ENCODE peak calls at places on chromosomes 5 and 9, in five cellular contexts. W is endodermal cell, Z is Caco-2, M is stomach, C is neural progenitor cell. R is an unnamed sample.

GRCh38 chr9:116286287-116286686 is 132.7 kb downstream of the PAPPA start:
- DNase-seq in C (peak), M (no peak), Z (no peak), W (peak), R (no peak)

GRCh38 chr9:137278913-137279711 is 1.6 kb downstream of the TOR4A start:
- DNase-seq in W (peak), Z (no peak), C (no peak), M (no peak), R (no peak)

GRCh38 chr9:82031538-82032280 is 43.1 kb downstream of the SPATA31D1 start:
- DNase-seq in Z (no peak), M (no peak), C (no peak), W (peak), R (no peak)

GRCh38 chr9:87725356-87725899 is 491 bp upstream of the CTSL start:
- DNase-seq in C (peak), M (no peak), Z (no peak), W (no peak), R (no peak)

GRCh38 chr9:135297716-135298075 is 181.9 kb upstream of the PPP1R26 start:
- DNase-seq in Z (no peak), M (no peak), C (no peak), W (peak), R (no peak)

GRCh38 chr9:115004535-115004934 is 74.1 kb upstream of the TNFSF8 start:
- DNase-seq in M (no peak), W (no peak), Z (no peak), C (no peak), R (no peak)

GRCh38 chr5:10317825-10318682 is 10.4 kb upstream of the CMBL start:
- DNase-seq in M (no peak), Z (no peak), W (no peak), C (no peak), R (no peak)

GRCh38 chr9:6686396-6686795 is 40.9 kb upstream of the GLDC start:
- DNase-seq in Z (no peak), C (no peak), M (no peak), W (no peak), R (no peak)

GRCh38 chr5:81268797-81269196 is 32.6 kb upstream of the ZCCHC9 start:
- DNase-seq in W (no peak), Z (no peak), M (no peak), C (no peak), R (no peak)

GRCh38 chr9:97696025-97696822 is 916 bp downstream of the XPA start:
- DNase-seq in Z (no peak), C (no peak), W (no peak), M (no peak), R (no peak)

GRCh38 chr5:1318659-1319251 is 23.9 kb upstream of the TERT start:
- DNase-seq in W (peak), M (no peak), C (no peak), Z (no peak), R (no peak)

GRCh38 chr5:38807570-38808461 is 38.0 kb upstream of the OSMR start:
- DNase-seq in C (no peak), W (no peak), Z (no peak), M (no peak), R (no peak)

GRCh38 chr5:110021251-110021650 is 331.5 kb downstream of the MAN2A1 start:
- DNase-seq in Z (no peak), W (no peak), C (no peak), M (no peak), R (no peak)

GRCh38 chr5:1437452-1437851 is 7.8 kb downstream of the SLC6A3 start:
- DNase-seq in W (peak), M (peak), Z (peak), C (no peak), R (peak)

GRCh38 chr5:69467442-69468225 is 25.0 kb upstream of the OCLN start:
- DNase-seq in Z (no peak), M (no peak), C (no peak), W (no peak), R (no peak)

GRCh38 chr9:85543196-85543595 is 198.6 kb downstream of the AGTPBP1 start:
- DNase-seq in C (peak), Z (peak), M (no peak), W (no peak), R (no peak)

GRCh38 chr5:1368236-1368635 is 23.3 kb upstream of the CLPTM1L start:
- DNase-seq in Z (no peak), W (no peak), M (no peak), C (no peak), R (no peak)

GRCh38 chr5:72314571-72315172 is 5.4 kb downstream of the MRPS27 start:
- DNase-seq in W (no peak), Z (no peak), M (peak), C (no peak), R (no peak)

GRCh38 chr5:32138839-32139493 is 35.2 kb downstream of the GOLPH3 start:
- DNase-seq in C (peak), Z (no peak), M (no peak), W (no peak), R (no peak)

GRCh38 chr9:101566904-101567724 is 27.7 kb downstream of the PPP3R2 start:
- DNase-seq in C (peak), M (no peak), Z (peak), W (peak), R (peak)

GRCh38 chr9:129121483-129121882 is 10.3 kb downstream of the PTPA start:
- DNase-seq in C (no peak), Z (no peak), M (no peak), W (no peak), R (no peak)

GRCh38 chr9:98790601-98791146 is 5.7 kb downstream of the ANKS6 start:
- DNase-seq in C (no peak), M (no peak), W (no peak), Z (no peak), R (no peak)

GRCh38 chr5:9198399-9198798 is 347.5 kb downstream of the SEMA5A start:
- DNase-seq in C (peak), W (peak), Z (peak), M (no peak), R (no peak)

GRCh38 chr5:137800700-137801411 is 46.7 kb upstream of the HNRNPA0 start:
- DNase-seq in M (no peak), W (no peak), Z (no peak), C (no peak), R (no peak)
- TF ChIP-seq CTCF in M (no peak), W (peak), Z (no peak), C (peak), R (no peak)

GRCh38 chr5:135177591-135177990 is 143.6 kb upstream of the PITX1 start:
- DNase-seq in Z (no peak), C (no peak), M (no peak), W (no peak), R (no peak)

GRCh38 chr5:135178476-135179155 is 144.6 kb upstream of the PITX1 start:
- DNase-seq in C (no peak), Z (no peak), M (no peak), W (no peak), R (peak)

GRCh38 chr5:135181653-135182052 is 147.6 kb upstream of the PITX1 start:
- DNase-seq in M (no peak), W (no peak), Z (no peak), C (no peak), R (no peak)

GRCh38 chr5:135176991-135177390 is 143.0 kb upstream of the PITX1 start:
- DNase-seq in C (no peak), Z (no peak), M (no peak), W (no peak), R (no peak)

GRCh38 chr5:135179308-135179980 is 145.4 kb upstream of the PITX1 start:
- DNase-seq in Z (peak), C (peak), W (peak), M (no peak), R (no peak)
- TF ChIP-seq CTCF in Z (peak), C (peak), W (peak), M (no peak), R (no peak)

GRCh38 chr5:56664025-56664424 is 151.3 kb upstream of the MAP3K1 start:
- DNase-seq in C (no peak), W (no peak), Z (no peak), M (no peak), R (no peak)
- TF ChIP-seq CTCF in C (no peak), W (no peak), Z (no peak), M (no peak), R (no peak)

GRCh38 chr9:94874316-94874715 is 147.8 kb downstream of the AOPEP start:
- DNase-seq in W (no peak), M (no peak), Z (no peak), C (no peak), R (no peak)
- TF ChIP-seq CTCF in W (no peak), M (no peak), Z (no peak), C (no peak), R (no peak)

DNA sequence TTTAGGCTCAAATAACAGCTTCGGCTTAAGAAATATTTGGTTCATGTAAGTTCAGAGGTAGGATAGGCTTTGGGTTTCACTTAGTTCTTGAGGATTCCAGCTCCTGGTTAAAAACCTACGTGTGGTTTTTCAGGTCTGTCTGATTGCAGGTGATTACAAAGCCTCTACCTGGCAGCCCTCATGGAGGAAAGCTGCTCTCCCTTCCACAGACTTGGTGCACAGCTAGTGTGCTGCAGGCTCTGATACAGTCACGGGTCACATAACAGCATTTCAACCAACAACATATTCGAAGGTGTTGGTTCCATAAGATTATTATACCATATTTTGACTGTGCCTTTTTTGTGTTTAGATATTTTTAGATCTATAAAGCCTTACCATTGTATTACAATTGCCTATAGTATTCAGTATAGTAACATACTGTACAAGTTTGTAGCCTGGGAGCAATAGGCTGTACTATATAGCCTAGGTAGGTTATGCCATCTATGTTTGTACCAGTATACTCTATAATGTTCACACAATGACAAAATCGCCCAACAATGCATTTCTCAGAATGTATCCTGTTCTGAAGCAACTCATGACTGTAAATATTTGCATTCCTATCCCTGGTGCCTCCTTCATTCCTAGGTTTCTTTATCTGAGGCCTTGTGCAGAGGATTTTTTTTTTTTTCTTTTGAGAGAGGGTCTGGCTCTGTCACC is 8.0 kb upstream of the DCP2 start:
- DNase-seq in Z (peak), W (no peak), C (no peak), M (no peak), R (no peak)
- TF ChIP-seq CTCF in Z (no peak), W (no peak), C (no peak), M (no peak), R (no peak)

R was measured in Peyer's patch.